ENCODE peak calls at places on chromosomes 16 and 17, in seven cellular contexts. H, A, O, U, Z, V and E are unnamed samples.
A peak's percentile ranks its signal among the peaks of the same experiment; 100 is the strongest.

GRCh38 chr17:67051837-67052236 is 7.5 kb downstream of the CACNG1 start:
- DNase-seq in H (no peak), A (no peak), O (no peak), U (no peak), Z (no peak), V (no peak), E (peak; percentile 44)

GRCh38 chr17:59369026-59369724 is 37.7 kb downstream of the YPEL2 start:
- DNase-seq in H (no peak), A (no peak), O (no peak), U (no peak), Z (no peak), V (no peak), E (no peak)

GRCh38 chr17:69883139-69883538 is 191.9 kb upstream of the KCNJ16 start:
- DNase-seq in H (no peak), A (no peak), O (no peak), U (no peak), Z (no peak), V (no peak), E (no peak)

GRCh38 chr16:9225527-9226316 is 134.3 kb downstream of the HAPSTR1 start:
- DNase-seq in H (peak; percentile 78), A (peak; percentile 11), O (no peak), U (no peak), Z (no peak), V (no peak), E (peak; percentile 25)

GRCh38 chr17:19978206-19978802 is 676 bp upstream of the AKAP10 start:
- DNase-seq in H (peak; percentile 56), A (peak; percentile 40), O (no peak), U (no peak), Z (no peak), V (no peak), E (peak; percentile 73)

GRCh38 chr16:81514041-81514559 is 69.5 kb downstream of the CMIP start:
- DNase-seq in H (no peak), A (no peak), O (no peak), U (no peak), Z (no peak), V (no peak), E (peak; percentile 45)

GRCh38 chr16:67948015-67948414 is 4.1 kb upstream of the LCAT start:
- DNase-seq in H (no peak), A (no peak), O (no peak), U (no peak), Z (no peak), V (no peak), E (no peak)

GRCh38 chr17:57726838-57727237 is 18.3 kb downstream of the CCDC182 start:
- DNase-seq in H (no peak), A (no peak), O (no peak), U (no peak), Z (no peak), V (no peak), E (no peak)

GRCh38 chr17:67514998-67515397 is 137.9 kb downstream of the PITPNC1 start:
- DNase-seq in H (peak; percentile 42), A (no peak), O (no peak), U (no peak), Z (no peak), V (no peak), E (peak; percentile 55)

GRCh38 chr16:47774661-47775060 is 313.5 kb downstream of the PHKB start:
- DNase-seq in H (peak; percentile 55), A (peak; percentile 54), O (no peak), U (no peak), Z (peak; percentile 40), V (no peak), E (no peak)

GRCh38 chr16:85674828-85675227 is 13.9 kb downstream of the GINS2 start:
- DNase-seq in H (no peak), A (no peak), O (no peak), U (no peak), Z (no peak), V (no peak), E (no peak)

GRCh38 chr16:30499284-30499683 is 26.7 kb downstream of the ITGAL start:
- DNase-seq in H (no peak), A (no peak), O (no peak), U (no peak), Z (no peak), V (no peak), E (no peak)

GRCh38 chr17:29483503-29483902 is 83.3 kb downstream of the ABHD15 start:
- DNase-seq in H (no peak), A (no peak), O (no peak), U (no peak), Z (no peak), V (no peak), E (no peak)

GRCh38 chr17:55348749-55349354 is 72.8 kb downstream of the MMD start:
- DNase-seq in H (peak; percentile 77), A (peak; percentile 79), O (no peak), U (no peak), Z (peak; percentile 42), V (no peak), E (peak; percentile 50)

GRCh38 chr16:83983491-83983890 is 15.4 kb downstream of the NECAB2 start:
- DNase-seq in H (no peak), A (no peak), O (no peak), U (no peak), Z (no peak), V (no peak), E (no peak)

GRCh38 chr16:58127033-58127556 is 2.1 kb downstream of the CFAP20 start:
- DNase-seq in H (peak; percentile 52), A (no peak), O (no peak), U (no peak), Z (peak; percentile 34), V (no peak), E (no peak)

GRCh38 chr17:83160443-83161297 is 81.3 kb downstream of the METRNL start:
- DNase-seq in H (no peak), A (no peak), O (no peak), U (no peak), Z (no peak), V (no peak), E (no peak)

GRCh38 chr16:88789593-88789992 is 4.6 kb upstream of the PIEZO1 start:
- DNase-seq in H (no peak), A (no peak), O (no peak), U (no peak), Z (no peak), V (no peak), E (no peak)

GRCh38 chr16:88070989-88071625 is 119.9 kb downstream of the BANP start:
- DNase-seq in H (no peak), A (no peak), O (no peak), U (no peak), Z (no peak), V (no peak), E (no peak)

GRCh38 chr17:13736915-13737314 is 135.2 kb upstream of the HS3ST3A1 start:
- DNase-seq in H (no peak), A (no peak), O (no peak), U (no peak), Z (peak; percentile 85), V (no peak), E (no peak)

GRCh38 chr16:13611596-13611995 is 308.4 kb upstream of the ERCC4 start:
- DNase-seq in H (no peak), A (no peak), O (no peak), U (no peak), Z (no peak), V (no peak), E (no peak)

GRCh38 chr16:48720266-48720665 is 110.3 kb upstream of the N4BP1 start:
- DNase-seq in H (peak; percentile 84), A (peak; percentile 50), O (no peak), U (no peak), Z (no peak), V (no peak), E (peak; percentile 10)

GRCh38 chr17:14622622-14623101 is 321.8 kb downstream of the HS3ST3B1 start:
- DNase-seq in H (no peak), A (peak; percentile 47), O (no peak), U (no peak), Z (no peak), V (no peak), E (no peak)

GRCh38 chr16:25433388-25433787 is 175.7 kb upstream of the ZKSCAN2 start:
- DNase-seq in H (no peak), A (no peak), O (no peak), U (no peak), Z (no peak), V (no peak), E (no peak)

GRCh38 chr16:10616744-10617640 is 36.6 kb upstream of the EMP2 start:
- DNase-seq in H (peak; percentile 61), A (peak; percentile 67), O (no peak), U (no peak), Z (peak; percentile 29), V (no peak), E (no peak)

DNA sequence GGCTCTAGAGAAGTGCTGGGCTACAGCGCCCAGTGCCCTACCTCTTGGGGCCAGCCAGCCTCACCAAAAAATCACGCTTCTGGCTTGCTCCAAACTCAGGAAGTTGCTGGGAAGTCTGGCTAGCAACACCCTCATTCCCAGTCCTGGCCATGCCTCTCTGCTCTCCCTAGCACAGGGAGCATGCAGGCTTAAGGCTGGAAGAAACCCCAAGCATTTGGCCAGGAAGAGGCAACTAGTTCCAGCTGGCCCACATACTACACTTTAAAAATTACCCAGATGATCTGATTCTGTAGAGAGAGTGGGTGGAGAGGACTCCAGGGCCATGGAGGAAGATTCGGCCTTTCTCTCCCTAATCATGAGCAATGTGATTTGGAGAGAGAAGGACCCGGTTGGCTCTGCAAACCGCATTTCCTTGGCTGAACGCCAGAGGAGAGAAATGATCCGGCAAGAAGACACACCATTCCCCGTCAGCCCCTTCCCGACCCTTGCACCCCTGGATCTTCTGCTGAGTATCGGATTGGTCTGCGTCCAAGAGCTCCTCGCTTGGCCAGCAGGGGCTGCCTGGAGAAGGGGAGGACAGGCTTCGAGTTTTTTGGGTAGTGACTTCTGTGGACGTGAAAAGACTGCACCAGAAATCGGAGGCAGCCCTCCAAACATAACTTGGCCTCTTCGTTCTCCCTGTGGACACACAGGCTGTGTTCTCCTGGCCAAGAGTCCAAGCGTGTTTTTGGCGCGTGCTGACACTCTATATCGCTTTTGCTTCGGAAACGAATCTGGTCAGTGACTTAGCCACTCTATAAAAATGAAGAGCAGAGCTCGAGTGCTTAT is 406.3 kb downstream of the WWOX start:
- DNase-seq in H (peak; percentile 26), A (peak; percentile 23), O (no peak), U (no peak), Z (no peak), V (no peak), E (no peak)
- TF ChIP-seq CTCF in H (peak; percentile 37), A (no peak), O (no peak), U (no peak), Z (no peak), V (no peak), E (no peak)

GRCh38 chr17:77208217-77208808 is 67.5 kb downstream of the SEC14L1 start:
- DNase-seq in H (peak; percentile 22), A (peak; percentile 74), O (no peak), U (no peak), Z (peak; percentile 48), V (no peak), E (no peak)
- TF ChIP-seq CTCF in H (peak; percentile 27), A (peak; percentile 41), O (no peak), U (no peak), Z (peak; percentile 39), V (peak; percentile 20), E (no peak)

GRCh38 chr17:2939714-2940351 is 123.6 kb downstream of the OR1D5 start:
- DNase-seq in H (no peak), A (no peak), O (no peak), U (no peak), Z (no peak), V (no peak), E (no peak)
- TF ChIP-seq CTCF in H (no peak), A (no peak), O (no peak), U (no peak), Z (no peak), V (no peak), E (no peak)

DNA sequence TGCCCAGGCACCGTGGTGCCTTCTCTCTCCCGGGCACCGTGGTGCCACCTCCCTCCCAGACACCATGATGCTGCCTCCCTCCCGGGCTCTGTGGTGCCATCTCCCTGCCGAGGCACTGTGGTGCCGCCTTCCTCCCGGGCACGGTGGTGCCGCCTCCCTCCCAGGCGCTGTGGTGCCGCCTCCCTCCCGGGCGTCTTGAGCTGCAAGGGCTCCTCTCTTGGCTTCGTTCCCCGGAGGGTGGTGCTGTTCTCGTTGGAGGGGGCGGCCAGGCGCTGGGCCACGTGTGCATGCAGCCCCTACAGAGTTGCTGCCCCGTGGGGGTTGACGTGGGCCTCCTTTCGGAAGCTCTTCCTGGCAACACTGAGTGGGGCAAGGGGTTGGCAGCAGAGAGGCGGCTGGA is 8.2 kb downstream of the CENPX start:
- DNase-seq in H (no peak), A (no peak), O (no peak), U (no peak), Z (no peak), V (no peak), E (no peak)
- TF ChIP-seq CTCF in H (no peak), A (no peak), O (no peak), U (no peak), Z (no peak), V (no peak), E (no peak)